ENCODE peak calls at places on chromosome 7, in seven cellular contexts. One of them, this sample, is unnamed.

GRCh38 chr7:83524286-83525075 is 124.5 kb downstream of the SEMA3E start:
- DNase-seq in body of pancreas: no peak
- DNase-seq in upper lobe of left lung: no peak
- DNase-seq in DND-41: no peak
- DNase-seq in K562: no peak
- DNase-seq in ovary: no peak
- DNase-seq in choroid plexus epithelial cell: peak; percentile 26
- DNase-seq in this sample: no peak

GRCh38 chr7:142168746-142169145 is 57.2 kb downstream of the MGAM2 start:
- DNase-seq in body of pancreas: no peak
- DNase-seq in upper lobe of left lung: no peak
- DNase-seq in DND-41: no peak
- DNase-seq in K562: no peak
- DNase-seq in ovary: no peak
- DNase-seq in choroid plexus epithelial cell: peak; percentile 28
- DNase-seq in this sample: peak; percentile 4

GRCh38 chr7:126690848-126691751 is 561.6 kb downstream of the GRM8 start:
- DNase-seq in body of pancreas: no peak
- DNase-seq in upper lobe of left lung: no peak
- DNase-seq in DND-41: no peak
- DNase-seq in K562: no peak
- DNase-seq in ovary: no peak
- DNase-seq in choroid plexus epithelial cell: no peak
- DNase-seq in this sample: no peak

GRCh38 chr7:96747413-96747940 is 37.8 kb upstream of the SEM1 start:
- DNase-seq in body of pancreas: no peak
- DNase-seq in upper lobe of left lung: no peak
- DNase-seq in DND-41: no peak
- DNase-seq in K562: no peak
- DNase-seq in ovary: no peak
- DNase-seq in choroid plexus epithelial cell: no peak
- DNase-seq in this sample: no peak

GRCh38 chr7:26321440-26321839 is 29.8 kb downstream of the SNX10 start:
- DNase-seq in body of pancreas: no peak
- DNase-seq in upper lobe of left lung: no peak
- DNase-seq in DND-41: no peak
- DNase-seq in K562: no peak
- DNase-seq in ovary: no peak
- DNase-seq in choroid plexus epithelial cell: no peak
- DNase-seq in this sample: peak; percentile 74

GRCh38 chr7:28759373-28760013 is 198.6 kb downstream of the TRIL start:
- DNase-seq in body of pancreas: no peak
- DNase-seq in upper lobe of left lung: no peak
- DNase-seq in DND-41: no peak
- DNase-seq in K562: no peak
- DNase-seq in ovary: no peak
- DNase-seq in choroid plexus epithelial cell: peak; percentile 18
- DNase-seq in this sample: peak; percentile 25

GRCh38 chr7:77867208-77867915 is 68.8 kb downstream of the PHTF2 start:
- DNase-seq in body of pancreas: no peak
- DNase-seq in upper lobe of left lung: no peak
- DNase-seq in DND-41: no peak
- DNase-seq in K562: no peak
- DNase-seq in ovary: no peak
- DNase-seq in choroid plexus epithelial cell: peak; percentile 52
- DNase-seq in this sample: no peak

GRCh38 chr7:39086638-39087360 is 109.1 kb downstream of the POU6F2 start:
- DNase-seq in body of pancreas: no peak
- DNase-seq in upper lobe of left lung: no peak
- DNase-seq in DND-41: no peak
- DNase-seq in K562: no peak
- DNase-seq in ovary: no peak
- DNase-seq in choroid plexus epithelial cell: no peak
- DNase-seq in this sample: no peak

GRCh38 chr7:11754123-11754522 is 77.9 kb downstream of the THSD7A start:
- DNase-seq in body of pancreas: no peak
- DNase-seq in upper lobe of left lung: no peak
- DNase-seq in DND-41: no peak
- DNase-seq in K562: no peak
- DNase-seq in ovary: no peak
- DNase-seq in choroid plexus epithelial cell: no peak
- DNase-seq in this sample: no peak

GRCh38 chr7:149125189-149125863 is 798 bp downstream of the ZNF425 start:
- DNase-seq in body of pancreas: no peak
- DNase-seq in upper lobe of left lung: no peak
- DNase-seq in DND-41: peak; percentile 17
- DNase-seq in K562: no peak
- DNase-seq in ovary: no peak
- DNase-seq in choroid plexus epithelial cell: peak; percentile 18
- DNase-seq in this sample: no peak

GRCh38 chr7:30914611-30915601 is 3.3 kb downstream of the AQP1 start:
- DNase-seq in body of pancreas: peak; percentile 8
- DNase-seq in upper lobe of left lung: no peak
- DNase-seq in DND-41: no peak
- DNase-seq in K562: peak; percentile 94
- DNase-seq in ovary: no peak
- DNase-seq in choroid plexus epithelial cell: no peak
- DNase-seq in this sample: no peak

GRCh38 chr7:19294629-19295028 is 149.4 kb upstream of the FERD3L start:
- DNase-seq in body of pancreas: no peak
- DNase-seq in upper lobe of left lung: no peak
- DNase-seq in DND-41: no peak
- DNase-seq in K562: no peak
- DNase-seq in ovary: no peak
- DNase-seq in choroid plexus epithelial cell: no peak
- DNase-seq in this sample: no peak

GRCh38 chr7:90666186-90666585 is 70.1 kb downstream of the CDK14 start:
- DNase-seq in body of pancreas: no peak
- DNase-seq in upper lobe of left lung: peak; percentile 54
- DNase-seq in DND-41: no peak
- DNase-seq in K562: no peak
- DNase-seq in ovary: peak; percentile 77
- DNase-seq in choroid plexus epithelial cell: no peak
- DNase-seq in this sample: no peak

GRCh38 chr7:24158976-24159375 is 125.0 kb upstream of the NPY start:
- DNase-seq in body of pancreas: no peak
- DNase-seq in upper lobe of left lung: no peak
- DNase-seq in DND-41: no peak
- DNase-seq in K562: no peak
- DNase-seq in ovary: no peak
- DNase-seq in choroid plexus epithelial cell: no peak
- DNase-seq in this sample: no peak

GRCh38 chr7:130154131-130154500 is 51.1 kb downstream of the TMEM209 start:
- DNase-seq in body of pancreas: no peak
- DNase-seq in upper lobe of left lung: peak; percentile 82
- DNase-seq in DND-41: no peak
- DNase-seq in K562: no peak
- DNase-seq in ovary: no peak
- DNase-seq in choroid plexus epithelial cell: no peak
- DNase-seq in this sample: no peak

GRCh38 chr7:16840094-16840493 is 35.3 kb upstream of the AGR2 start:
- DNase-seq in body of pancreas: no peak
- DNase-seq in upper lobe of left lung: no peak
- DNase-seq in DND-41: no peak
- DNase-seq in K562: no peak
- DNase-seq in ovary: no peak
- DNase-seq in choroid plexus epithelial cell: no peak
- DNase-seq in this sample: no peak

GRCh38 chr7:6423942-6424701 is 23.6 kb downstream of the DAGLB start:
- DNase-seq in body of pancreas: no peak
- DNase-seq in upper lobe of left lung: peak; percentile 62
- DNase-seq in DND-41: no peak
- DNase-seq in K562: peak; percentile 42
- DNase-seq in ovary: no peak
- DNase-seq in choroid plexus epithelial cell: peak; percentile 38
- DNase-seq in this sample: no peak

GRCh38 chr7:134908289-134908688 is 78.0 kb upstream of the AGBL3 start:
- DNase-seq in body of pancreas: no peak
- DNase-seq in upper lobe of left lung: no peak
- DNase-seq in DND-41: no peak
- DNase-seq in K562: no peak
- DNase-seq in ovary: no peak
- DNase-seq in choroid plexus epithelial cell: peak; percentile 65
- DNase-seq in this sample: no peak

GRCh38 chr7:105304040-105304895 is 84.5 kb downstream of the SRPK2 start:
- DNase-seq in body of pancreas: no peak
- DNase-seq in upper lobe of left lung: no peak
- DNase-seq in DND-41: no peak
- DNase-seq in K562: no peak
- DNase-seq in ovary: no peak
- DNase-seq in choroid plexus epithelial cell: peak; percentile 50
- DNase-seq in this sample: peak; percentile 25

GRCh38 chr7:209846-210245 is 17.5 kb downstream of the FAM20C start:
- DNase-seq in body of pancreas: no peak
- DNase-seq in upper lobe of left lung: peak; percentile 41
- DNase-seq in DND-41: no peak
- DNase-seq in K562: no peak
- DNase-seq in ovary: no peak
- DNase-seq in choroid plexus epithelial cell: peak; percentile 69
- DNase-seq in this sample: no peak

GRCh38 chr7:157043745-157044144 is 33.3 kb upstream of the MNX1 start:
- DNase-seq in body of pancreas: peak; percentile 36
- DNase-seq in upper lobe of left lung: no peak
- DNase-seq in DND-41: no peak
- DNase-seq in K562: peak; percentile 17
- DNase-seq in ovary: no peak
- DNase-seq in choroid plexus epithelial cell: peak; percentile 47
- DNase-seq in this sample: no peak

DNA sequence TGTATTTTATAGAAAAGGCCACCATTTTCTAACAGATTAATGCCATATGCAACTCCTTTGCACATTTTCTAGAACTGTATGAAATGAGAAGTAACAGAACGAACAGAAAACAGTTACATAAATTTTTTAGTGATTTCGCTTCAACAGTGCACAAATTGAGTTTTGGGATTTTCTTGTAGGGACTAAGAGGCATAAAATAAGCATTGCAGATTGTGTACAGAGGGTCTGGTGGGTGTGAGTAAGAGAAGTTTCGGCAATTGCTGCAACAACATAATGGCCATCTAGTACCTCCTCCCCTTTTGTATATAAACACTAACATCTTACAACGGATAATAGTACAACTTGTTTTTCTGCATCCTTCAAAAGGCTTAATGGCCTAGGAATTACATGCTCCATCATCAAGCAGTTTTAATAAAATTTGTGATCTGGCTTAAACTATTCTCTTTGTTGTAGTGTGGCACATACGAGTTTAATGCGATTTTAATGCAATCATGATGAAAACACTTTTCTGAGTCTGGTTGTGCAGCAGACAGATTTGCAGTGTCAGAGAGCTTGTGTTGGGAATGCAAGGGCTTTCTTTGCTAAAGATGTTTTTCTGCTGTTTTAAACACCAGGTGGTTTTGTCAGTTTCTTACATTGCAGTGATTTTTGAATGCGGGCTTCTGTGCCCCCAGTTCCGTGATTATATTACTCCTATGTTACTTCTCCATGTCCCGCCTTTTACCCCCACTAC is 2.9 kb downstream of the GLCCI1 start:
- DNase-seq in body of pancreas: no peak
- DNase-seq in upper lobe of left lung: no peak
- DNase-seq in DND-41: no peak
- DNase-seq in K562: no peak
- DNase-seq in ovary: no peak
- DNase-seq in choroid plexus epithelial cell: no peak
- DNase-seq in this sample: no peak
- H3K4me3 ChIP-seq in body of pancreas: no peak overlapping the region
- H3K4me3 ChIP-seq in upper lobe of left lung: peak overlapping the region; percentile 98
- H3K4me3 ChIP-seq in DND-41: no peak overlapping the region
- H3K4me3 ChIP-seq in K562: peak overlapping the region; percentile 84
- H3K4me3 ChIP-seq in ovary: no peak overlapping the region
- H3K4me3 ChIP-seq in choroid plexus epithelial cell: no peak overlapping the region
- H3K4me3 ChIP-seq in this sample: peak overlapping the region; percentile 82

GRCh38 chr7:51079494-51079893 is 237.1 kb downstream of the COBL start:
- DNase-seq in body of pancreas: peak; percentile 76
- DNase-seq in upper lobe of left lung: no peak
- DNase-seq in DND-41: no peak
- DNase-seq in K562: no peak
- DNase-seq in ovary: no peak
- DNase-seq in choroid plexus epithelial cell: no peak
- DNase-seq in this sample: no peak
- TF ChIP-seq CTCF in body of pancreas: no peak
- TF ChIP-seq CTCF in upper lobe of left lung: no peak
- TF ChIP-seq CTCF in DND-41: no peak
- TF ChIP-seq CTCF in K562: no peak
- TF ChIP-seq CTCF in ovary: no peak
- TF ChIP-seq CTCF in choroid plexus epithelial cell: no peak
- TF ChIP-seq CTCF in this sample: peak; percentile 8

GRCh38 chr7:42151309-42151708 is 85.7 kb downstream of the GLI3 start:
- DNase-seq in body of pancreas: no peak
- DNase-seq in upper lobe of left lung: no peak
- DNase-seq in DND-41: no peak
- DNase-seq in K562: no peak
- DNase-seq in ovary: peak; percentile 52
- DNase-seq in choroid plexus epithelial cell: no peak
- DNase-seq in this sample: no peak
- H3K4me3 ChIP-seq in body of pancreas: no peak overlapping the region
- H3K4me3 ChIP-seq in upper lobe of left lung: peak overlapping the region; percentile 8
- H3K4me3 ChIP-seq in DND-41: no peak overlapping the region
- H3K4me3 ChIP-seq in K562: no peak overlapping the region
- H3K4me3 ChIP-seq in ovary: no peak overlapping the region
- H3K4me3 ChIP-seq in choroid plexus epithelial cell: no peak overlapping the region
- H3K4me3 ChIP-seq in this sample: no peak overlapping the region

GRCh38 chr7:2753148-2753547 is 65.1 kb downstream of the AMZ1 start:
- DNase-seq in body of pancreas: no peak
- DNase-seq in upper lobe of left lung: no peak
- DNase-seq in DND-41: no peak
- DNase-seq in K562: no peak
- DNase-seq in ovary: no peak
- DNase-seq in choroid plexus epithelial cell: no peak
- DNase-seq in this sample: no peak

GRCh38 chr7:2754912-2755311 is 66.9 kb downstream of the AMZ1 start:
- DNase-seq in body of pancreas: no peak
- DNase-seq in upper lobe of left lung: no peak
- DNase-seq in DND-41: no peak
- DNase-seq in K562: no peak
- DNase-seq in ovary: no peak
- DNase-seq in choroid plexus epithelial cell: no peak
- DNase-seq in this sample: no peak

GRCh38 chr7:2751086-2751485 is 63.1 kb downstream of the AMZ1 start:
- DNase-seq in body of pancreas: no peak
- DNase-seq in upper lobe of left lung: no peak
- DNase-seq in DND-41: no peak
- DNase-seq in K562: no peak
- DNase-seq in ovary: no peak
- DNase-seq in choroid plexus epithelial cell: peak; percentile 38
- DNase-seq in this sample: no peak

GRCh38 chr7:2754086-2754485 is 66.1 kb downstream of the AMZ1 start:
- DNase-seq in body of pancreas: no peak
- DNase-seq in upper lobe of left lung: no peak
- DNase-seq in DND-41: no peak
- DNase-seq in K562: no peak
- DNase-seq in ovary: no peak
- DNase-seq in choroid plexus epithelial cell: no peak
- DNase-seq in this sample: no peak

DNA sequence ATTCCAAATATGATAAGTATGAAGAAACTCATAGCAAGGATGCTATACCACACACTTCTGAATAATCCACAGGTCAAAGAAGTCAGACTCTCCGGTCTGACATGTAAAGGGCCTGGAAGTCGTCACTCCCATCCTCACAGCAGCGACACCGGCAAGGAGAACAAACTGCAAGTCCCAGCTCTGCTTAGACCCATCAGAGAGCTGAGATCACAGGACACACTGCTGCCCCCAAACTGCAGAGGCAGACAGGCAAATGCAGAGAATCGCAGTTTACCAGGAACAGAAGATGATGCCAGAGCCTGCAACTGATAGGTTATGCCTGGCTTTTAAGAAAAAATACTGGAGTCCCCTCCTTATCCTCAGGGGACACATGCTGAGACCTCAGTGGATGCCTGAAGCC is 62.1 kb downstream of the AMZ1 start:
- DNase-seq in body of pancreas: no peak
- DNase-seq in upper lobe of left lung: no peak
- DNase-seq in DND-41: no peak
- DNase-seq in K562: no peak
- DNase-seq in ovary: no peak
- DNase-seq in choroid plexus epithelial cell: peak; percentile 56
- DNase-seq in this sample: no peak
- TF ChIP-seq CTCF in body of pancreas: no peak
- TF ChIP-seq CTCF in upper lobe of left lung: no peak
- TF ChIP-seq CTCF in DND-41: no peak
- TF ChIP-seq CTCF in K562: no peak
- TF ChIP-seq CTCF in ovary: no peak
- TF ChIP-seq CTCF in choroid plexus epithelial cell: no peak
- TF ChIP-seq CTCF in this sample: no peak